ENCODE peak calls at places on chromosome 20, in nine cellular contexts. One of them, this sample, is unnamed.

GRCh38 chr20:36098364-36098763 is 56.2 kb upstream of the EPB41L1 start:
- DNase-seq in HFFc6: no peak
- DNase-seq in astrocyte of the spinal cord: peak
- DNase-seq in Jurkat, Clone E6-1: peak
- DNase-seq in NCI-H460: no peak
- DNase-seq in left colon: peak
- DNase-seq in mucosa of descending colon: no peak
- DNase-seq in activated gamma-delta T cell treated with anti-CD3 and anti-CD28 coated beads, Interleukin-2, amount 50 U/mL, for 16 hours: no peak
- DNase-seq in stimulated activated CD4-positive, alpha-beta T cell treated with anti-CD3 and anti-CD28 coated beads, Interleukin-1b, Interleukin-23, amount 100 ng/mL, for 24 hours: no peak
- DNase-seq in this sample: peak

GRCh38 chr20:40892642-40893041 is 136.0 kb upstream of the TOP1 start:
- DNase-seq in activated gamma-delta T cell treated with anti-CD3 and anti-CD28 coated beads, Interleukin-2, amount 50 U/mL, for 16 hours: no peak
- DNase-seq in stimulated activated CD4-positive, alpha-beta T cell treated with anti-CD3 and anti-CD28 coated beads, Interleukin-1b, Interleukin-23, amount 100 ng/mL, for 24 hours: no peak
- DNase-seq in astrocyte of the spinal cord: no peak
- DNase-seq in NCI-H460: no peak
- DNase-seq in left colon: no peak
- DNase-seq in Jurkat, Clone E6-1: no peak
- DNase-seq in mucosa of descending colon: no peak
- DNase-seq in HFFc6: no peak
- DNase-seq in this sample: peak

GRCh38 chr20:18213002-18213401 is 75.3 kb upstream of the ZNF133 start:
- DNase-seq in HFFc6: no peak
- DNase-seq in mucosa of descending colon: no peak
- DNase-seq in activated gamma-delta T cell treated with anti-CD3 and anti-CD28 coated beads, Interleukin-2, amount 50 U/mL, for 16 hours: no peak
- DNase-seq in astrocyte of the spinal cord: no peak
- DNase-seq in Jurkat, Clone E6-1: no peak
- DNase-seq in stimulated activated CD4-positive, alpha-beta T cell treated with anti-CD3 and anti-CD28 coated beads, Interleukin-1b, Interleukin-23, amount 100 ng/mL, for 24 hours: no peak
- DNase-seq in left colon: no peak
- DNase-seq in NCI-H460: no peak
- DNase-seq in this sample: no peak

GRCh38 chr20:51749674-51750036 is 18.5 kb downstream of the ATP9A start:
- DNase-seq in stimulated activated CD4-positive, alpha-beta T cell treated with anti-CD3 and anti-CD28 coated beads, Interleukin-1b, Interleukin-23, amount 100 ng/mL, for 24 hours: no peak
- DNase-seq in astrocyte of the spinal cord: peak
- DNase-seq in NCI-H460: no peak
- DNase-seq in Jurkat, Clone E6-1: no peak
- DNase-seq in left colon: no peak
- DNase-seq in HFFc6: peak
- DNase-seq in mucosa of descending colon: no peak
- DNase-seq in activated gamma-delta T cell treated with anti-CD3 and anti-CD28 coated beads, Interleukin-2, amount 50 U/mL, for 16 hours: no peak
- DNase-seq in this sample: no peak

GRCh38 chr20:10954137-10954840 is 280.5 kb upstream of the JAG1 start:
- DNase-seq in stimulated activated CD4-positive, alpha-beta T cell treated with anti-CD3 and anti-CD28 coated beads, Interleukin-1b, Interleukin-23, amount 100 ng/mL, for 24 hours: no peak
- DNase-seq in mucosa of descending colon: no peak
- DNase-seq in left colon: no peak
- DNase-seq in HFFc6: no peak
- DNase-seq in Jurkat, Clone E6-1: no peak
- DNase-seq in activated gamma-delta T cell treated with anti-CD3 and anti-CD28 coated beads, Interleukin-2, amount 50 U/mL, for 16 hours: no peak
- DNase-seq in NCI-H460: no peak
- DNase-seq in astrocyte of the spinal cord: peak
- DNase-seq in this sample: no peak

GRCh38 chr20:58146081-58146734 is 82.2 kb downstream of the ANKRD60 start:
- DNase-seq in activated gamma-delta T cell treated with anti-CD3 and anti-CD28 coated beads, Interleukin-2, amount 50 U/mL, for 16 hours: no peak
- DNase-seq in stimulated activated CD4-positive, alpha-beta T cell treated with anti-CD3 and anti-CD28 coated beads, Interleukin-1b, Interleukin-23, amount 100 ng/mL, for 24 hours: no peak
- DNase-seq in NCI-H460: no peak
- DNase-seq in Jurkat, Clone E6-1: no peak
- DNase-seq in astrocyte of the spinal cord: no peak
- DNase-seq in left colon: no peak
- DNase-seq in mucosa of descending colon: no peak
- DNase-seq in HFFc6: no peak
- DNase-seq in this sample: no peak

GRCh38 chr20:35575958-35576357 is 34.1 kb downstream of the ERGIC3 start:
- DNase-seq in stimulated activated CD4-positive, alpha-beta T cell treated with anti-CD3 and anti-CD28 coated beads, Interleukin-1b, Interleukin-23, amount 100 ng/mL, for 24 hours: no peak
- DNase-seq in Jurkat, Clone E6-1: no peak
- DNase-seq in NCI-H460: no peak
- DNase-seq in activated gamma-delta T cell treated with anti-CD3 and anti-CD28 coated beads, Interleukin-2, amount 50 U/mL, for 16 hours: no peak
- DNase-seq in HFFc6: no peak
- DNase-seq in astrocyte of the spinal cord: no peak
- DNase-seq in mucosa of descending colon: peak
- DNase-seq in left colon: peak
- DNase-seq in this sample: no peak

GRCh38 chr20:953742-954141 is 37.6 kb upstream of the ANGPT4 start:
- DNase-seq in stimulated activated CD4-positive, alpha-beta T cell treated with anti-CD3 and anti-CD28 coated beads, Interleukin-1b, Interleukin-23, amount 100 ng/mL, for 24 hours: no peak
- DNase-seq in Jurkat, Clone E6-1: no peak
- DNase-seq in activated gamma-delta T cell treated with anti-CD3 and anti-CD28 coated beads, Interleukin-2, amount 50 U/mL, for 16 hours: no peak
- DNase-seq in astrocyte of the spinal cord: no peak
- DNase-seq in NCI-H460: no peak
- DNase-seq in HFFc6: peak
- DNase-seq in left colon: no peak
- DNase-seq in mucosa of descending colon: no peak
- DNase-seq in this sample: no peak

GRCh38 chr20:15616626-15617025 is 956.6 kb downstream of the KIF16B start:
- DNase-seq in Jurkat, Clone E6-1: no peak
- DNase-seq in astrocyte of the spinal cord: no peak
- DNase-seq in HFFc6: peak
- DNase-seq in mucosa of descending colon: no peak
- DNase-seq in left colon: no peak
- DNase-seq in stimulated activated CD4-positive, alpha-beta T cell treated with anti-CD3 and anti-CD28 coated beads, Interleukin-1b, Interleukin-23, amount 100 ng/mL, for 24 hours: no peak
- DNase-seq in activated gamma-delta T cell treated with anti-CD3 and anti-CD28 coated beads, Interleukin-2, amount 50 U/mL, for 16 hours: no peak
- DNase-seq in NCI-H460: no peak
- DNase-seq in this sample: no peak

GRCh38 chr20:24768977-24769675 is 179.9 kb upstream of the CST7 start:
- DNase-seq in mucosa of descending colon: no peak
- DNase-seq in left colon: no peak
- DNase-seq in HFFc6: no peak
- DNase-seq in NCI-H460: no peak
- DNase-seq in stimulated activated CD4-positive, alpha-beta T cell treated with anti-CD3 and anti-CD28 coated beads, Interleukin-1b, Interleukin-23, amount 100 ng/mL, for 24 hours: no peak
- DNase-seq in Jurkat, Clone E6-1: no peak
- DNase-seq in activated gamma-delta T cell treated with anti-CD3 and anti-CD28 coated beads, Interleukin-2, amount 50 U/mL, for 16 hours: no peak
- DNase-seq in astrocyte of the spinal cord: no peak
- DNase-seq in this sample: no peak

GRCh38 chr20:62621251-62622110 is 20.8 kb upstream of the SLCO4A1 start:
- DNase-seq in left colon: no peak
- DNase-seq in Jurkat, Clone E6-1: no peak
- DNase-seq in activated gamma-delta T cell treated with anti-CD3 and anti-CD28 coated beads, Interleukin-2, amount 50 U/mL, for 16 hours: no peak
- DNase-seq in HFFc6: no peak
- DNase-seq in mucosa of descending colon: no peak
- DNase-seq in astrocyte of the spinal cord: no peak
- DNase-seq in stimulated activated CD4-positive, alpha-beta T cell treated with anti-CD3 and anti-CD28 coated beads, Interleukin-1b, Interleukin-23, amount 100 ng/mL, for 24 hours: no peak
- DNase-seq in NCI-H460: no peak
- DNase-seq in this sample: no peak

GRCh38 chr20:46195264-46196038 is 77.3 kb downstream of the CD40 start:
- DNase-seq in mucosa of descending colon: no peak
- DNase-seq in Jurkat, Clone E6-1: no peak
- DNase-seq in left colon: no peak
- DNase-seq in stimulated activated CD4-positive, alpha-beta T cell treated with anti-CD3 and anti-CD28 coated beads, Interleukin-1b, Interleukin-23, amount 100 ng/mL, for 24 hours: no peak
- DNase-seq in astrocyte of the spinal cord: no peak
- DNase-seq in NCI-H460: no peak
- DNase-seq in HFFc6: no peak
- DNase-seq in activated gamma-delta T cell treated with anti-CD3 and anti-CD28 coated beads, Interleukin-2, amount 50 U/mL, for 16 hours: no peak
- DNase-seq in this sample: no peak

GRCh38 chr20:19832875-19833274 is 74.8 kb downstream of the RIN2 start:
- DNase-seq in Jurkat, Clone E6-1: peak
- DNase-seq in HFFc6: no peak
- DNase-seq in stimulated activated CD4-positive, alpha-beta T cell treated with anti-CD3 and anti-CD28 coated beads, Interleukin-1b, Interleukin-23, amount 100 ng/mL, for 24 hours: no peak
- DNase-seq in mucosa of descending colon: no peak
- DNase-seq in activated gamma-delta T cell treated with anti-CD3 and anti-CD28 coated beads, Interleukin-2, amount 50 U/mL, for 16 hours: no peak
- DNase-seq in NCI-H460: no peak
- DNase-seq in astrocyte of the spinal cord: no peak
- DNase-seq in left colon: no peak
- DNase-seq in this sample: no peak

GRCh38 chr20:53866787-53867740 is 203.3 kb downstream of the BCAS1 start:
- DNase-seq in Jurkat, Clone E6-1: no peak
- DNase-seq in left colon: no peak
- DNase-seq in activated gamma-delta T cell treated with anti-CD3 and anti-CD28 coated beads, Interleukin-2, amount 50 U/mL, for 16 hours: no peak
- DNase-seq in HFFc6: peak
- DNase-seq in mucosa of descending colon: no peak
- DNase-seq in NCI-H460: no peak
- DNase-seq in astrocyte of the spinal cord: peak
- DNase-seq in stimulated activated CD4-positive, alpha-beta T cell treated with anti-CD3 and anti-CD28 coated beads, Interleukin-1b, Interleukin-23, amount 100 ng/mL, for 24 hours: no peak
- DNase-seq in this sample: peak